ENCODE peak calls at places on chromosomes 7 and 10, in ten cellular contexts. D, Q, R, N, P, M, T, C, O and A are unnamed samples.

GRCh38 chr10:88899886-88900285 is 19.8 kb downstream of the STAMBPL1 start:
- DNase-seq in N (no peak), R (no peak), O (no peak), D (no peak), P (no peak), M (no peak), Q (no peak), C (no peak), T (no peak), A (no peak)

GRCh38 chr7:54817125-54817524 is 58.1 kb upstream of the SEC61G start:
- DNase-seq in M (no peak), D (no peak), P (no peak), T (no peak), C (no peak), O (no peak), Q (no peak), N (no peak), R (no peak), A (no peak)

GRCh38 chr7:2144926-2145325 is 87.8 kb downstream of the MAD1L1 start:
- DNase-seq in R (no peak), D (no peak), M (no peak), T (no peak), C (no peak), O (no peak), Q (no peak), N (no peak), P (no peak), A (no peak)

GRCh38 chr10:79392506-79393176 is 45.4 kb downstream of the PPIF start:
- DNase-seq in T (no peak), D (no peak), Q (no peak), P (peak), M (no peak), N (no peak), C (no peak), O (no peak), R (no peak), A (no peak)

GRCh38 chr10:84360634-84361365 is 32.4 kb downstream of the CCSER2 start:
- DNase-seq in P (no peak), T (no peak), R (no peak), C (peak), N (no peak), Q (no peak), M (peak), D (no peak), O (no peak), A (no peak)

GRCh38 chr10:47062801-47063200 is 151.6 kb downstream of the PTPN20 start:
- DNase-seq in O (no peak), T (no peak), Q (no peak), P (no peak), R (no peak), D (no peak), M (no peak), N (no peak), C (peak), A (no peak)

GRCh38 chr7:121195859-121196588 is 132.8 kb upstream of the WNT16 start:
- DNase-seq in N (no peak), R (no peak), O (no peak), D (no peak), P (no peak), M (no peak), Q (no peak), C (peak), T (no peak), A (no peak)

GRCh38 chr10:73790886-73791625 is 5.7 kb downstream of the ZSWIM8 start:
- DNase-seq in M (no peak), T (no peak), O (no peak), Q (no peak), R (no peak), P (no peak), N (no peak), C (no peak), D (no peak), A (no peak)

GRCh38 chr7:117715784-117716445 is 157.3 kb downstream of the CTTNBP2 start:
- DNase-seq in T (peak), P (no peak), R (peak), O (peak), N (no peak), D (no peak), M (peak), C (peak), Q (no peak), A (peak)

GRCh38 chr7:151684408-151685175 is 164.9 kb upstream of the RHEB start:
- DNase-seq in N (no peak), R (no peak), D (no peak), Q (no peak), T (no peak), O (no peak), C (peak), M (no peak), P (no peak), A (no peak)

GRCh38 chr10:76315240-76315639 is 883.8 kb downstream of the LRMDA start:
- DNase-seq in P (no peak), O (no peak), M (no peak), N (no peak), Q (no peak), T (no peak), R (no peak), D (no peak), C (no peak), A (no peak)

GRCh38 chr7:36207451-36208291 is 54.6 kb downstream of the EEPD1 start:
- DNase-seq in N (peak), R (no peak), T (no peak), D (peak), C (peak), Q (no peak), P (no peak), M (peak), O (peak), A (no peak)

GRCh38 chr10:123621492-123621891 is 44.7 kb upstream of the GPR26 start:
- DNase-seq in O (no peak), Q (no peak), P (no peak), M (no peak), D (no peak), C (no peak), T (no peak), R (no peak), N (no peak), A (no peak)

GRCh38 chr10:80718024-80718423 is 180.3 kb downstream of the SH2D4B start:
- DNase-seq in M (no peak), Q (no peak), O (no peak), T (no peak), C (no peak), P (no peak), D (no peak), R (no peak), N (no peak), A (no peak)

GRCh38 chr7:120229094-120229493 is 43.9 kb upstream of the KCND2 start:
- DNase-seq in R (no peak), M (no peak), T (no peak), P (no peak), N (no peak), Q (no peak), O (no peak), D (no peak), C (no peak), A (no peak)

GRCh38 chr10:21517983-21518628 is 7.4 kb downstream of the SKIDA1 start:
- DNase-seq in D (no peak), R (no peak), C (peak), P (no peak), Q (no peak), N (no peak), O (no peak), M (peak), T (peak), A (peak)

GRCh38 chr7:38241071-38241470 is 32.4 kb downstream of the TARP start:
- DNase-seq in N (no peak), P (no peak), T (no peak), D (no peak), Q (no peak), M (no peak), R (no peak), O (no peak), C (no peak), A (no peak)

GRCh38 chr7:1867326-1867725 is 197.2 kb downstream of the ELFN1 start:
- DNase-seq in M (no peak), R (no peak), P (no peak), O (no peak), T (no peak), C (no peak), N (no peak), Q (no peak), D (no peak), A (no peak)

GRCh38 chr7:90869335-90869734 is 273.2 kb downstream of the CDK14 start:
- DNase-seq in C (no peak), Q (no peak), T (no peak), M (no peak), N (no peak), O (no peak), P (no peak), R (no peak), D (no peak), A (no peak)

GRCh38 chr10:60140681-60141632 is 234.6 kb upstream of the CCDC6 start:
- DNase-seq in R (no peak), Q (no peak), O (no peak), N (no peak), M (peak), P (no peak), T (peak), D (no peak), C (peak), A (no peak)